ENCODE peak calls at places on chromosome 20, in six cellular contexts. X, C, N, V, G and U are unnamed samples.

GRCh38 chr20:61780066-61780465 is 285.6 kb downstream of the TAF4 start:
- DNase-seq in G (no peak), N (no peak), X (no peak), C (no peak), V (no peak), U (no peak)

GRCh38 chr20:62816879-62817873 is at the start of gene COL9A3:
- DNase-seq in C (no peak), G (peak), N (no peak), V (no peak), X (no peak), U (peak)

GRCh38 chr20:31514154-31515071 is at the start of gene HM13:
- DNase-seq in X (peak), G (peak), N (peak), C (peak), V (peak), U (peak)

GRCh38 chr20:44592366-44592765 is 10.0 kb downstream of the PKIG start:
- DNase-seq in X (no peak), V (no peak), G (no peak), N (no peak), C (no peak), U (no peak)

GRCh38 chr20:44650777-44651493 is 564 bp downstream of the ADA start:
- DNase-seq in X (no peak), G (no peak), C (no peak), N (peak), V (no peak), U (peak)

GRCh38 chr20:1943267-1944002 is 48.2 kb downstream of the SIRPA start:
- DNase-seq in V (no peak), G (no peak), X (no peak), N (no peak), C (no peak), U (no peak)

GRCh38 chr20:53582574-53583351 is 10.9 kb downstream of the ZNF217 start:
- DNase-seq in N (peak), V (no peak), G (no peak), X (no peak), C (no peak), U (no peak)

GRCh38 chr20:42556575-42556974 is 633.1 kb downstream of the PTPRT start:
- DNase-seq in C (no peak), V (no peak), X (no peak), N (no peak), G (no peak), U (no peak)